ENCODE peak calls at places on chromosomes 7 and 10, in ten cellular contexts. Q is RWPE1; K is GM10248; I is lower lobe of right lung; L is activated B cell treated with CpG ODN at 0.5 μM for 24 hours; E is cardiac muscle cell; C is effector memory CD4-positive, alpha-beta T cell; H is ovary; W is fibroblast of lung; V is GM20000. G is an unnamed sample.

GRCh38 chr7:4058158-4058557 is 623.9 kb upstream of the FOXK1 start:
- DNase-seq in H (no peak), Q (no peak), L (no peak), C (no peak), I (no peak), W (no peak), K (no peak), E (no peak), V (no peak), G (no peak)

GRCh38 chr10:116706281-116706680 is 36.1 kb downstream of the HSPA12A start:
- DNase-seq in H (no peak), E (no peak), W (no peak), C (no peak), I (no peak), Q (no peak), L (no peak), K (no peak), V (no peak), G (no peak)

GRCh38 chr10:4474829-4475228 is 351.2 kb upstream of the AKR1E2 start:
- DNase-seq in L (no peak), V (no peak), Q (peak), K (no peak), E (no peak), W (no peak), H (no peak), I (no peak), C (no peak), G (no peak)

GRCh38 chr7:96426027-96426426 is 104.1 kb upstream of the SLC25A13 start:
- DNase-seq in K (no peak), L (no peak), H (no peak), C (no peak), I (no peak), E (no peak), W (peak), Q (peak), V (no peak), G (no peak)

GRCh38 chr10:1661861-1662260 is 75.5 kb downstream of the ADARB2 start:
- DNase-seq in I (no peak), C (no peak), H (no peak), W (no peak), K (peak), Q (no peak), L (peak), E (no peak), V (peak), G (no peak)

GRCh38 chr7:82723411-82723810 is 279.8 kb upstream of the CACNA2D1 start:
- DNase-seq in I (no peak), V (no peak), C (no peak), E (no peak), L (no peak), W (no peak), K (no peak), Q (no peak), H (no peak), G (no peak)

GRCh38 chr10:21159669-21160068 is 262.6 kb upstream of the NEBL start:
- DNase-seq in I (no peak), L (no peak), K (no peak), V (no peak), E (no peak), W (no peak), Q (no peak), C (no peak), H (no peak), G (no peak)

GRCh38 chr7:155051355-155051754 is 18.8 kb upstream of the HTR5A start:
- DNase-seq in Q (no peak), E (no peak), C (no peak), V (no peak), K (no peak), H (no peak), W (no peak), L (no peak), I (no peak), G (no peak)

GRCh38 chr7:146090023-146090645 is 26.5 kb upstream of the CNTNAP2 start:
- DNase-seq in Q (peak), E (peak), K (peak), I (no peak), L (no peak), H (no peak), V (peak), C (no peak), W (peak), G (peak)

GRCh38 chr10:58743466-58744115 is 230.9 kb downstream of the BICC1 start:
- DNase-seq in Q (no peak), V (no peak), W (no peak), H (no peak), C (no peak), I (no peak), E (peak), L (no peak), K (no peak), G (no peak)

GRCh38 chr7:94529516-94529915 is 19.9 kb downstream of the CASD1 start:
- DNase-seq in L (no peak), W (peak), C (no peak), K (no peak), E (no peak), Q (no peak), H (no peak), I (no peak), V (no peak), G (no peak)

GRCh38 chr10:51786684-51787035 is 87.3 kb upstream of the CSTF2T start:
- DNase-seq in Q (no peak), E (no peak), K (no peak), V (no peak), C (no peak), H (no peak), L (no peak), I (no peak), W (no peak), G (no peak)